ENCODE peak calls at places on chromosomes 5 and 9, in five cellular contexts. A is GM12891; P is cardiac fibroblast; X is activated T-cell treated with anti-CD3 and anti-CD28 coated beads, Interleukin-2, amount 50 U/mL, for 4 hours; R is Karpas-422. B is an unnamed sample.

GRCh38 chr9:15293727-15294405 is 13.2 kb downstream of the TTC39B start:
- DNase-seq in P (peak; percentile 34), X (no peak), A (no peak), R (no peak), B (no peak)

GRCh38 chr5:51279983-51280382 is 103.3 kb upstream of the ISL1 start:
- DNase-seq in R (no peak), A (no peak), P (no peak), X (no peak), B (no peak)

GRCh38 chr9:32385135-32385884 is 867 bp downstream of the ACO1 start:
- DNase-seq in P (peak; percentile 60), A (no peak), R (peak; percentile 45), X (no peak), B (no peak)

GRCh38 chr5:177389368-177390169 is 5.3 kb downstream of the SLC34A1 start:
- DNase-seq in A (no peak), X (peak; percentile 31), P (peak; percentile 93), R (peak; percentile 65), B (no peak)

GRCh38 chr5:27311544-27311943 is 273.2 kb upstream of the CDH9 start:
- DNase-seq in P (peak; percentile 65), R (no peak), X (no peak), A (no peak), B (no peak)

GRCh38 chr9:127509955-127510299 is 58.6 kb downstream of the LRSAM1 start:
- DNase-seq in A (no peak), R (no peak), X (no peak), P (no peak), B (no peak)

GRCh38 chr9:14654932-14655331 is 38.3 kb downstream of the ZDHHC21 start:
- DNase-seq in X (no peak), R (no peak), A (no peak), P (peak; percentile 10), B (no peak)

GRCh38 chr5:173281910-173282309 is 46.3 kb downstream of the STC2 start:
- DNase-seq in R (peak; percentile 68), A (no peak), P (peak; percentile 40), X (no peak), B (no peak)

GRCh38 chr5:67396975-67397374 is 200.4 kb upstream of the CD180 start:
- DNase-seq in X (no peak), A (no peak), R (no peak), P (no peak), B (no peak)

GRCh38 chr9:15157371-15157770 is 149.6 kb downstream of the TTC39B start:
- DNase-seq in X (no peak), R (no peak), A (no peak), P (peak; percentile 82), B (no peak)

GRCh38 chr5:111774525-111774924 is 17.5 kb upstream of the NREP start:
- DNase-seq in R (no peak), X (no peak), A (no peak), P (peak; percentile 63), B (no peak)

GRCh38 chr9:132181796-132182521 is 20.1 kb downstream of the NTNG2 start:
- DNase-seq in P (no peak), X (no peak), R (no peak), A (no peak), B (no peak)

GRCh38 chr5:139137703-139138102 is 60.5 kb downstream of the SIL1 start:
- DNase-seq in X (no peak), P (peak; percentile 57), R (peak; percentile 62), A (no peak), B (peak; percentile 44)

GRCh38 chr5:53407373-53407772 is 73.1 kb upstream of the FST start:
- DNase-seq in A (no peak), P (peak; percentile 84), R (no peak), X (no peak), B (no peak)

GRCh38 chr9:96883922-96884321 is 29.6 kb upstream of the ZNF782 start:
- DNase-seq in P (no peak), R (no peak), A (no peak), X (no peak), B (no peak)

GRCh38 chr5:119355636-119356383 is at the start of gene TNFAIP8:
- DNase-seq in R (peak; percentile 82), X (peak; percentile 69), P (peak; percentile 58), A (no peak), B (peak; percentile 76)

GRCh38 chr9:97293207-97293721 is 14.2 kb upstream of the CCDC180 start:
- DNase-seq in A (no peak), P (peak; percentile 57), X (no peak), R (no peak), B (no peak)

GRCh38 chr9:121200346-121200745 is 1.3 kb downstream of the RAB14 start:
- DNase-seq in A (no peak), X (no peak), R (peak; percentile 51), P (no peak), B (no peak)

GRCh38 chr9:120571443-120572257 is 8.3 kb downstream of the CDK5RAP2 start:
- DNase-seq in P (no peak), R (no peak), A (no peak), X (no peak), B (peak; percentile 68)

GRCh38 chr5:28370896-28371295 is 1332.5 kb upstream of the CDH9 start:
- DNase-seq in P (no peak), A (no peak), R (no peak), X (no peak), B (no peak)

GRCh38 chr5:147396070-147396469 is 113.8 kb downstream of the DPYSL3 start:
- DNase-seq in P (no peak), X (no peak), A (no peak), R (no peak), B (no peak)